ENCODE peak calls at places on chromosomes 5 and 9, in five cellular contexts. U is SK-MEL-5, P is A172, E is neural crest cell, D is nephron progenitor cell. T is an unnamed sample.

GRCh38 chr9:121813811-121814210 is 162.4 kb downstream of the DAB2IP start:
- DNase-seq in U (no peak), P (no peak), E (no peak), D (no peak), T (no peak)

GRCh38 chr5:92749943-92750342 is 831.1 kb downstream of the NR2F1-AS1 start:
- DNase-seq in U (peak), P (peak), E (no peak), D (no peak), T (peak)

GRCh38 chr9:118170032-118170955 is 466.1 kb downstream of the TLR4 start:
- DNase-seq in U (peak), P (peak), E (peak), D (peak), T (peak)

GRCh38 chr9:105044458-105044857 is 116.5 kb upstream of the ABCA1 start:
- DNase-seq in U (no peak), P (no peak), E (no peak), D (no peak), T (no peak)

GRCh38 chr5:81006231-81006630 is 46.1 kb downstream of the RASGRF2 start:
- DNase-seq in U (no peak), P (no peak), E (no peak), D (no peak), T (no peak)

GRCh38 chr9:105296889-105297288 is 52.4 kb downstream of the SLC44A1 start:
- DNase-seq in U (peak), P (peak), E (no peak), D (no peak), T (peak)

GRCh38 chr9:80842383-80842782 is 847.0 kb downstream of the TLE1 start:
- DNase-seq in U (no peak), P (no peak), E (no peak), D (no peak), T (no peak)

GRCh38 chr9:116491659-116492058 is 195.4 kb upstream of the TRIM32 start:
- DNase-seq in U (no peak), P (no peak), E (no peak), D (no peak), T (no peak)

GRCh38 chr9:124913378-124913777 is 27.5 kb downstream of the GOLGA1 start:
- DNase-seq in U (no peak), P (no peak), E (no peak), D (no peak), T (no peak)

GRCh38 chr9:109817146-109817845 is 37.3 kb downstream of the PALM2AKAP2 start:
- DNase-seq in U (no peak), P (peak), E (no peak), D (no peak), T (no peak)

GRCh38 chr9:71552480-71552879 is 215.8 kb downstream of the CEMIP2 start:
- DNase-seq in U (no peak), P (no peak), E (no peak), D (peak), T (no peak)

GRCh38 chr9:121883281-121884056 is 209.6 kb downstream of the TTLL11 start:
- DNase-seq in U (no peak), P (peak), E (no peak), D (no peak), T (no peak)

T was measured in skeletal muscle cell.